ENCODE peak calls at places on chromosome 7, in nine cellular contexts. C is PC-9; G is stomach; P is lung; D is neuronal stem cell; T is HCT116; H is HL-60; M is endodermal cell; J is CD8-positive, alpha-beta T cell. O is an unnamed sample.

GRCh38 chr7:137975223-137975622 is 26.7 kb downstream of the CREB3L2 start:
- DNase-seq in H (no peak), P (no peak), J (no peak), C (no peak), M (no peak), T (no peak), D (no peak), G (no peak), O (peak; percentile 58)

GRCh38 chr7:135537905-135538304 is 19.8 kb upstream of the NUP205 start:
- DNase-seq in C (no peak), D (no peak), T (no peak), J (no peak), G (no peak), H (no peak), M (no peak), P (no peak), O (no peak)

GRCh38 chr7:121079425-121080169 is 91.1 kb downstream of the CPED1 start:
- DNase-seq in T (no peak), M (no peak), D (no peak), C (no peak), H (no peak), G (no peak), J (no peak), P (no peak), O (no peak)

GRCh38 chr7:114630186-114630824 is 215.7 kb downstream of the FOXP2 start:
- DNase-seq in G (no peak), H (no peak), J (no peak), C (no peak), M (no peak), T (no peak), D (peak; percentile 17), P (no peak), O (no peak)

GRCh38 chr7:4272141-4272540 is 410.0 kb upstream of the FOXK1 start:
- DNase-seq in C (no peak), J (no peak), P (no peak), T (no peak), M (no peak), D (no peak), H (no peak), G (no peak), O (no peak)

GRCh38 chr7:16652255-16652583 is 6.2 kb downstream of the BZW2 start:
- DNase-seq in D (no peak), G (no peak), T (no peak), C (no peak), P (no peak), H (no peak), M (no peak), J (no peak), O (no peak)

GRCh38 chr7:99102809-99103690 is 40.9 kb downstream of the SMURF1 start:
- DNase-seq in H (no peak), C (peak; percentile 88), P (no peak), M (no peak), T (no peak), D (no peak), J (no peak), G (no peak), O (no peak)

GRCh38 chr7:29853072-29853471 is 46.8 kb downstream of the WIPF3 start:
- DNase-seq in P (no peak), M (no peak), H (no peak), G (no peak), J (no peak), T (no peak), C (no peak), D (no peak), O (no peak)

GRCh38 chr7:116614509-116615285 is 57.3 kb upstream of the MET start:
- DNase-seq in C (peak; percentile 49), J (no peak), H (no peak), T (no peak), D (no peak), M (no peak), P (no peak), G (no peak), O (no peak)

GRCh38 chr7:143390098-143390772 is 9.1 kb downstream of the ZYX start:
- DNase-seq in C (no peak), G (no peak), H (no peak), T (no peak), J (no peak), D (no peak), P (no peak), M (peak; percentile 58), O (no peak)

GRCh38 chr7:84193787-84194186 is 802 bp downstream of the SEMA3A start:
- DNase-seq in P (no peak), H (no peak), T (no peak), J (no peak), M (no peak), D (no peak), G (no peak), C (no peak), O (no peak)

GRCh38 chr7:117001283-117001682 is 48.0 kb downstream of the ST7 start:
- DNase-seq in C (no peak), G (no peak), T (no peak), M (no peak), D (no peak), H (no peak), P (no peak), J (no peak), O (no peak)

GRCh38 chr7:13946181-13946580 is 43.3 kb downstream of the ETV1 start:
- DNase-seq in M (no peak), J (no peak), C (no peak), G (no peak), T (no peak), H (no peak), D (no peak), P (no peak), O (no peak)

GRCh38 chr7:98107313-98107691 is 640 bp downstream of the LMTK2 start:
- DNase-seq in P (no peak), M (no peak), C (no peak), T (no peak), G (peak; percentile 28), D (no peak), J (no peak), H (no peak), O (no peak)

GRCh38 chr7:94368371-94368791 is 26.3 kb upstream of the COL1A2 start:
- DNase-seq in T (no peak), M (no peak), H (no peak), D (no peak), C (no peak), G (no peak), P (no peak), J (no peak), O (no peak)

GRCh38 chr7:45088821-45089313 is at the start of gene NACAD:
- DNase-seq in T (no peak), P (no peak), H (no peak), C (no peak), G (peak; percentile 40), J (peak; percentile 42), M (no peak), D (no peak), O (peak; percentile 97)

GRCh38 chr7:131413711-131414110 is 86.0 kb downstream of the MKLN1 start:
- DNase-seq in P (no peak), H (no peak), M (no peak), G (no peak), J (no peak), C (no peak), T (no peak), D (no peak), O (no peak)
- H3K27ac ChIP-seq in P (no peak overlapping the region), H (no peak overlapping the region), M (no peak overlapping the region), G (no peak overlapping the region), J (no peak overlapping the region), C (no peak overlapping the region), T (no peak overlapping the region), D (no peak overlapping the region), O (no peak overlapping the region)

GRCh38 chr7:106085015-106085414 is 27.1 kb downstream of the SYPL1 start:
- DNase-seq in G (no peak), J (no peak), C (no peak), M (no peak), H (no peak), T (no peak), D (no peak), P (no peak), O (no peak)
- H3K27ac ChIP-seq in G (no peak overlapping the region), J (no peak overlapping the region), C (no peak overlapping the region), M (no peak overlapping the region), H (no peak overlapping the region), T (no peak overlapping the region), D (no peak overlapping the region), P (no peak overlapping the region), O (no peak overlapping the region)

GRCh38 chr7:92769361-92769633 is 67.1 kb downstream of the CDK6 start:
- DNase-seq in J (no peak), P (no peak), C (no peak), D (no peak), M (no peak), T (no peak), H (no peak), G (no peak), O (no peak)
- H3K27ac ChIP-seq in J (no peak overlapping the region), P (no peak overlapping the region), C (peak overlapping the region; percentile 7), D (no peak overlapping the region), M (no peak overlapping the region), T (no peak overlapping the region), H (no peak overlapping the region), G (no peak overlapping the region), O (no peak overlapping the region)

DNA sequence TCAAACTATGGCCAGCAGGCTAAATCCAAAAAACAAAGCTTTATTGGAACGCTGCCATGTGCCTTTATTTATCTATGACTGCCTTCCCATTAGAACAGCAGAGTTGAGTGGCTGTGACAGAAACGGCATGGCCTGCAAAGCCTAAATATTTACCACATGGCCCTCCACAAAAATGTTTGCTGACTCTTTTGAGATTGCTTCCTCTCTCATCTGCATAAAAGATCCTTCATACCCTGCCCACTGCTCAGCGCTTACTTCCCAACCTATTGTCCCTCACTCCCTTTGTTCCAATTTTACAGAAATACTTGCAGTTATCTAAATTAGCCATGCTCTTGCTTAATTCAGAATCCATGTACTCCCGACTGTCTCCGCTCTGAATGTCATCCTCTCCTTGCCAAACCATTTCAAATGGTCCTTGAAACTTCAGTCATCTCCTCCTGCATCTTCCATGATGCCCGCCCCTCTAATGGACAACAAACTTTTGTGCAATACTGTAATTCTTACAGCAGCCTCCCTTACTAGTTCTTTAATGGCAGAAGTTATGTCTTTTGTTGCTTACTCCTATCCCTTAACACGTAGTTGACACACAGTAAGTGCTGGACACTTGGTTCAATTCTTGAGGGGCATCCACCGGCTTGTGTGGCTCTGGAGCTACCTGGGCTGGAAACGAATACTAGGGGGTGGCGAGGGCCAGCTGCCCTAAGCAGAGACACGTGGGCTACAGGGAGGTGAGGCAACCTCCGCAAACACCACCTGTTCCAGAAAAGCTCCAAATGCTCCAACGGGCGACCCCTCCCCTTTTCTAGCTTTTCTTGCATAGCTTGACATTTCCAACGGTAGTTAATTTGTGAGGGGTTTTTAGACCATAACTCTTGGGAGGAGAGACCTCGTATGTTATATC is 831 bp downstream of the XRCC2 start:
- DNase-seq in D (no peak), P (no peak), G (no peak), T (no peak), C (no peak), H (no peak), J (no peak), M (peak; percentile 70), O (no peak)
- H3K27ac ChIP-seq in D (no peak overlapping the region), P (no peak overlapping the region), G (peak overlapping the region; percentile 83), T (peak overlapping the region; percentile 77), C (peak overlapping the region; percentile 12), H (peak overlapping the region; percentile 90), J (peak overlapping the region; percentile 79), M (peak overlapping the region; percentile 63), O (no peak overlapping the region)

DNA sequence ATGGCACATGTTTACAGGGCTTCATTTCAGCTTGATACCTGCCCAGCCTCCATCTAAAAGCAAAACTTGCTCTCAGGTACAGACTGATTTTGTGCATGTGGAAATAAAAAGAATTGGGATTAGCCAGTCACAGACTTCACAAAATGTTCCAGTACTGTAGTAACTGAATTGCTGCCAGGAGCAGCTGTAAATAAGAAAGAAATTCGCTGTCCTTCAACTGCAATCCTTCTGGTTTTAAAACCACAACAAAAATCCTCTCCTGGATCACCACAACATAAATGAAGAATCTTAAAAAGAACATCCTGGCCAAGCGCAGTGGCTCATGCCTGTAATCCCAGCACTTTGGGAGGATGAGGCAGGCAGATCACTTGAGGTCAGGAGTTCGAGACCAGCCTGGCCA is 3.9 kb upstream of the MIOS start:
- DNase-seq in M (no peak), C (no peak), J (no peak), P (no peak), D (no peak), H (no peak), T (no peak), G (no peak), O (no peak)
- H3K27ac ChIP-seq in M (no peak overlapping the region), C (peak overlapping the region; percentile 97), J (no peak overlapping the region), P (no peak overlapping the region), D (no peak overlapping the region), H (no peak overlapping the region), T (no peak overlapping the region), G (peak overlapping the region; percentile 95), O (no peak overlapping the region)